ENCODE peak calls at places on chromosome 13, in four cellular contexts. One of them, this sample, is unnamed.

GRCh38 chr13:49494645-49495044 is 1.1 kb upstream of the PHF11 start:
- DNase-seq in activated CD4-positive, alpha-beta T cell treated with anti-CD3 and anti-CD28 coated beads, Interleukin-2, amount 50 U/mL, for 24 hours: no peak
- DNase-seq in stimulated activated CD8-positive, alpha-beta memory T cell treated with anti-CD3 and anti-CD28 coated beads, Interleukin-15, amount 100 ng/mL, for 4 hours: no peak
- DNase-seq in HT1080: no peak
- DNase-seq in this sample: no peak

GRCh38 chr13:92387245-92387644 is 839.4 kb upstream of the GPC6 start:
- DNase-seq in stimulated activated CD8-positive, alpha-beta memory T cell treated with anti-CD3 and anti-CD28 coated beads, Interleukin-15, amount 100 ng/mL, for 4 hours: no peak
- DNase-seq in HT1080: no peak
- DNase-seq in activated CD4-positive, alpha-beta T cell treated with anti-CD3 and anti-CD28 coated beads, Interleukin-2, amount 50 U/mL, for 24 hours: no peak
- DNase-seq in this sample: no peak

GRCh38 chr13:75985132-75985531 is 349.0 kb downstream of the LMO7 start:
- DNase-seq in HT1080: no peak
- DNase-seq in activated CD4-positive, alpha-beta T cell treated with anti-CD3 and anti-CD28 coated beads, Interleukin-2, amount 50 U/mL, for 24 hours: no peak
- DNase-seq in stimulated activated CD8-positive, alpha-beta memory T cell treated with anti-CD3 and anti-CD28 coated beads, Interleukin-15, amount 100 ng/mL, for 4 hours: no peak
- DNase-seq in this sample: no peak

GRCh38 chr13:32037471-32037870 is 5.9 kb downstream of the FRY start:
- DNase-seq in activated CD4-positive, alpha-beta T cell treated with anti-CD3 and anti-CD28 coated beads, Interleukin-2, amount 50 U/mL, for 24 hours: no peak
- DNase-seq in stimulated activated CD8-positive, alpha-beta memory T cell treated with anti-CD3 and anti-CD28 coated beads, Interleukin-15, amount 100 ng/mL, for 4 hours: no peak
- DNase-seq in HT1080: no peak
- DNase-seq in this sample: no peak

GRCh38 chr13:67223024-67223423 is 7.1 kb downstream of the PCDH9 start:
- DNase-seq in activated CD4-positive, alpha-beta T cell treated with anti-CD3 and anti-CD28 coated beads, Interleukin-2, amount 50 U/mL, for 24 hours: no peak
- DNase-seq in HT1080: no peak
- DNase-seq in stimulated activated CD8-positive, alpha-beta memory T cell treated with anti-CD3 and anti-CD28 coated beads, Interleukin-15, amount 100 ng/mL, for 4 hours: no peak
- DNase-seq in this sample: no peak

GRCh38 chr13:24151864-24152263 is 8.7 kb upstream of the SPATA13 start:
- DNase-seq in stimulated activated CD8-positive, alpha-beta memory T cell treated with anti-CD3 and anti-CD28 coated beads, Interleukin-15, amount 100 ng/mL, for 4 hours: no peak
- DNase-seq in activated CD4-positive, alpha-beta T cell treated with anti-CD3 and anti-CD28 coated beads, Interleukin-2, amount 50 U/mL, for 24 hours: no peak
- DNase-seq in HT1080: no peak
- DNase-seq in this sample: no peak

GRCh38 chr13:86051134-86052103 is 252.2 kb upstream of the SLITRK6 start:
- DNase-seq in activated CD4-positive, alpha-beta T cell treated with anti-CD3 and anti-CD28 coated beads, Interleukin-2, amount 50 U/mL, for 24 hours: no peak
- DNase-seq in stimulated activated CD8-positive, alpha-beta memory T cell treated with anti-CD3 and anti-CD28 coated beads, Interleukin-15, amount 100 ng/mL, for 4 hours: no peak
- DNase-seq in HT1080: peak; percentile 47
- DNase-seq in this sample: peak; percentile 21

GRCh38 chr13:109314101-109314500 is 472.3 kb downstream of the IRS2 start:
- DNase-seq in activated CD4-positive, alpha-beta T cell treated with anti-CD3 and anti-CD28 coated beads, Interleukin-2, amount 50 U/mL, for 24 hours: no peak
- DNase-seq in stimulated activated CD8-positive, alpha-beta memory T cell treated with anti-CD3 and anti-CD28 coated beads, Interleukin-15, amount 100 ng/mL, for 4 hours: no peak
- DNase-seq in HT1080: no peak
- DNase-seq in this sample: no peak

GRCh38 chr13:28796938-28797257 is 23.2 kb upstream of the MTUS2 start:
- DNase-seq in stimulated activated CD8-positive, alpha-beta memory T cell treated with anti-CD3 and anti-CD28 coated beads, Interleukin-15, amount 100 ng/mL, for 4 hours: no peak
- DNase-seq in activated CD4-positive, alpha-beta T cell treated with anti-CD3 and anti-CD28 coated beads, Interleukin-2, amount 50 U/mL, for 24 hours: no peak
- DNase-seq in HT1080: no peak
- DNase-seq in this sample: no peak

GRCh38 chr13:93922063-93922462 is 557.4 kb downstream of the DCT start:
- DNase-seq in stimulated activated CD8-positive, alpha-beta memory T cell treated with anti-CD3 and anti-CD28 coated beads, Interleukin-15, amount 100 ng/mL, for 4 hours: no peak
- DNase-seq in activated CD4-positive, alpha-beta T cell treated with anti-CD3 and anti-CD28 coated beads, Interleukin-2, amount 50 U/mL, for 24 hours: no peak
- DNase-seq in HT1080: no peak
- DNase-seq in this sample: no peak

GRCh38 chr13:34748078-34748477 is 194.0 kb upstream of the NBEA start:
- DNase-seq in HT1080: peak; percentile 14
- DNase-seq in stimulated activated CD8-positive, alpha-beta memory T cell treated with anti-CD3 and anti-CD28 coated beads, Interleukin-15, amount 100 ng/mL, for 4 hours: no peak
- DNase-seq in activated CD4-positive, alpha-beta T cell treated with anti-CD3 and anti-CD28 coated beads, Interleukin-2, amount 50 U/mL, for 24 hours: no peak
- DNase-seq in this sample: no peak

GRCh38 chr13:85798999-85799646 is at the start of gene SLITRK6:
- DNase-seq in activated CD4-positive, alpha-beta T cell treated with anti-CD3 and anti-CD28 coated beads, Interleukin-2, amount 50 U/mL, for 24 hours: no peak
- DNase-seq in HT1080: peak; percentile 73
- DNase-seq in stimulated activated CD8-positive, alpha-beta memory T cell treated with anti-CD3 and anti-CD28 coated beads, Interleukin-15, amount 100 ng/mL, for 4 hours: no peak
- DNase-seq in this sample: peak; percentile 94

GRCh38 chr13:48818495-48818961 is 157.2 kb upstream of the FNDC3A start:
- DNase-seq in HT1080: peak; percentile 94
- DNase-seq in stimulated activated CD8-positive, alpha-beta memory T cell treated with anti-CD3 and anti-CD28 coated beads, Interleukin-15, amount 100 ng/mL, for 4 hours: no peak
- DNase-seq in activated CD4-positive, alpha-beta T cell treated with anti-CD3 and anti-CD28 coated beads, Interleukin-2, amount 50 U/mL, for 24 hours: no peak
- DNase-seq in this sample: peak; percentile 87

GRCh38 chr13:77740931-77741586 is 43.6 kb downstream of the SLAIN1 start:
- DNase-seq in HT1080: no peak
- DNase-seq in activated CD4-positive, alpha-beta T cell treated with anti-CD3 and anti-CD28 coated beads, Interleukin-2, amount 50 U/mL, for 24 hours: no peak
- DNase-seq in stimulated activated CD8-positive, alpha-beta memory T cell treated with anti-CD3 and anti-CD28 coated beads, Interleukin-15, amount 100 ng/mL, for 4 hours: no peak
- DNase-seq in this sample: no peak

GRCh38 chr13:42539670-42540069 is 34.3 kb upstream of the TNFSF11 start:
- DNase-seq in stimulated activated CD8-positive, alpha-beta memory T cell treated with anti-CD3 and anti-CD28 coated beads, Interleukin-15, amount 100 ng/mL, for 4 hours: no peak
- DNase-seq in HT1080: peak; percentile 82
- DNase-seq in activated CD4-positive, alpha-beta T cell treated with anti-CD3 and anti-CD28 coated beads, Interleukin-2, amount 50 U/mL, for 24 hours: no peak
- DNase-seq in this sample: peak; percentile 59

GRCh38 chr13:54972838-54973237 is 1944.2 kb downstream of the OLFM4 start:
- DNase-seq in activated CD4-positive, alpha-beta T cell treated with anti-CD3 and anti-CD28 coated beads, Interleukin-2, amount 50 U/mL, for 24 hours: no peak
- DNase-seq in stimulated activated CD8-positive, alpha-beta memory T cell treated with anti-CD3 and anti-CD28 coated beads, Interleukin-15, amount 100 ng/mL, for 4 hours: no peak
- DNase-seq in HT1080: no peak
- DNase-seq in this sample: no peak

GRCh38 chr13:40494513-40494912 is 171.9 kb downstream of the FOXO1 start:
- DNase-seq in activated CD4-positive, alpha-beta T cell treated with anti-CD3 and anti-CD28 coated beads, Interleukin-2, amount 50 U/mL, for 24 hours: no peak
- DNase-seq in HT1080: no peak
- DNase-seq in stimulated activated CD8-positive, alpha-beta memory T cell treated with anti-CD3 and anti-CD28 coated beads, Interleukin-15, amount 100 ng/mL, for 4 hours: no peak
- DNase-seq in this sample: no peak

GRCh38 chr13:39415003-39415402 is 188.0 kb downstream of the LHFPL6 start:
- DNase-seq in HT1080: no peak
- DNase-seq in stimulated activated CD8-positive, alpha-beta memory T cell treated with anti-CD3 and anti-CD28 coated beads, Interleukin-15, amount 100 ng/mL, for 4 hours: no peak
- DNase-seq in activated CD4-positive, alpha-beta T cell treated with anti-CD3 and anti-CD28 coated beads, Interleukin-2, amount 50 U/mL, for 24 hours: no peak
- DNase-seq in this sample: no peak

GRCh38 chr13:110856941-110857835 is 57.7 kb downstream of the ANKRD10 start:
- DNase-seq in stimulated activated CD8-positive, alpha-beta memory T cell treated with anti-CD3 and anti-CD28 coated beads, Interleukin-15, amount 100 ng/mL, for 4 hours: no peak
- DNase-seq in activated CD4-positive, alpha-beta T cell treated with anti-CD3 and anti-CD28 coated beads, Interleukin-2, amount 50 U/mL, for 24 hours: no peak
- DNase-seq in HT1080: no peak
- DNase-seq in this sample: no peak

GRCh38 chr13:44718467-44718866 is 142.3 kb upstream of the TSC22D1 start:
- DNase-seq in stimulated activated CD8-positive, alpha-beta memory T cell treated with anti-CD3 and anti-CD28 coated beads, Interleukin-15, amount 100 ng/mL, for 4 hours: no peak
- DNase-seq in HT1080: no peak
- DNase-seq in activated CD4-positive, alpha-beta T cell treated with anti-CD3 and anti-CD28 coated beads, Interleukin-2, amount 50 U/mL, for 24 hours: no peak
- DNase-seq in this sample: no peak

GRCh38 chr13:19685034-19685433 is 51.6 kb downstream of the MPHOSPH8 start:
- DNase-seq in stimulated activated CD8-positive, alpha-beta memory T cell treated with anti-CD3 and anti-CD28 coated beads, Interleukin-15, amount 100 ng/mL, for 4 hours: no peak
- DNase-seq in activated CD4-positive, alpha-beta T cell treated with anti-CD3 and anti-CD28 coated beads, Interleukin-2, amount 50 U/mL, for 24 hours: no peak
- DNase-seq in HT1080: no peak
- DNase-seq in this sample: no peak

GRCh38 chr13:23955064-23955463 is 57.8 kb upstream of the C1QTNF9B start:
- DNase-seq in stimulated activated CD8-positive, alpha-beta memory T cell treated with anti-CD3 and anti-CD28 coated beads, Interleukin-15, amount 100 ng/mL, for 4 hours: no peak
- DNase-seq in HT1080: no peak
- DNase-seq in activated CD4-positive, alpha-beta T cell treated with anti-CD3 and anti-CD28 coated beads, Interleukin-2, amount 50 U/mL, for 24 hours: no peak
- DNase-seq in this sample: no peak

GRCh38 chr13:99086149-99086868 is 108.4 kb upstream of the DOCK9 start:
- DNase-seq in stimulated activated CD8-positive, alpha-beta memory T cell treated with anti-CD3 and anti-CD28 coated beads, Interleukin-15, amount 100 ng/mL, for 4 hours: peak; percentile 58
- DNase-seq in HT1080: peak; percentile 44
- DNase-seq in activated CD4-positive, alpha-beta T cell treated with anti-CD3 and anti-CD28 coated beads, Interleukin-2, amount 50 U/mL, for 24 hours: peak; percentile 40
- DNase-seq in this sample: peak; percentile 64

GRCh38 chr13:35478384-35479222 is 2.1 kb upstream of the MAB21L1 start:
- DNase-seq in stimulated activated CD8-positive, alpha-beta memory T cell treated with anti-CD3 and anti-CD28 coated beads, Interleukin-15, amount 100 ng/mL, for 4 hours: no peak
- DNase-seq in HT1080: no peak
- DNase-seq in activated CD4-positive, alpha-beta T cell treated with anti-CD3 and anti-CD28 coated beads, Interleukin-2, amount 50 U/mL, for 24 hours: no peak
- DNase-seq in this sample: no peak

GRCh38 chr13:109630281-109630680 is 156.1 kb downstream of the IRS2 start:
- DNase-seq in activated CD4-positive, alpha-beta T cell treated with anti-CD3 and anti-CD28 coated beads, Interleukin-2, amount 50 U/mL, for 24 hours: no peak
- DNase-seq in HT1080: no peak
- DNase-seq in stimulated activated CD8-positive, alpha-beta memory T cell treated with anti-CD3 and anti-CD28 coated beads, Interleukin-15, amount 100 ng/mL, for 4 hours: no peak
- DNase-seq in this sample: peak; percentile 62

GRCh38 chr13:21898990-21899389 is 228.1 kb downstream of the FGF9 start:
- DNase-seq in activated CD4-positive, alpha-beta T cell treated with anti-CD3 and anti-CD28 coated beads, Interleukin-2, amount 50 U/mL, for 24 hours: no peak
- DNase-seq in stimulated activated CD8-positive, alpha-beta memory T cell treated with anti-CD3 and anti-CD28 coated beads, Interleukin-15, amount 100 ng/mL, for 4 hours: no peak
- DNase-seq in HT1080: no peak
- DNase-seq in this sample: no peak

GRCh38 chr13:95564091-95564490 is 11.6 kb downstream of the CLDN10 start:
- DNase-seq in HT1080: peak; percentile 28
- DNase-seq in stimulated activated CD8-positive, alpha-beta memory T cell treated with anti-CD3 and anti-CD28 coated beads, Interleukin-15, amount 100 ng/mL, for 4 hours: no peak
- DNase-seq in activated CD4-positive, alpha-beta T cell treated with anti-CD3 and anti-CD28 coated beads, Interleukin-2, amount 50 U/mL, for 24 hours: no peak
- DNase-seq in this sample: no peak

GRCh38 chr13:62210951-62211350 is 795.3 kb upstream of the PCDH20 start:
- DNase-seq in stimulated activated CD8-positive, alpha-beta memory T cell treated with anti-CD3 and anti-CD28 coated beads, Interleukin-15, amount 100 ng/mL, for 4 hours: no peak
- DNase-seq in HT1080: no peak
- DNase-seq in activated CD4-positive, alpha-beta T cell treated with anti-CD3 and anti-CD28 coated beads, Interleukin-2, amount 50 U/mL, for 24 hours: no peak
- DNase-seq in this sample: no peak

GRCh38 chr13:50365683-50366391 is 350.6 kb downstream of the KCNRG start:
- DNase-seq in stimulated activated CD8-positive, alpha-beta memory T cell treated with anti-CD3 and anti-CD28 coated beads, Interleukin-15, amount 100 ng/mL, for 4 hours: peak; percentile 30
- DNase-seq in HT1080: peak; percentile 61
- DNase-seq in activated CD4-positive, alpha-beta T cell treated with anti-CD3 and anti-CD28 coated beads, Interleukin-2, amount 50 U/mL, for 24 hours: peak; percentile 60
- DNase-seq in this sample: peak; percentile 71

GRCh38 chr13:90103099-90103784 is 1244.2 kb upstream of the MIR17HG start:
- DNase-seq in stimulated activated CD8-positive, alpha-beta memory T cell treated with anti-CD3 and anti-CD28 coated beads, Interleukin-15, amount 100 ng/mL, for 4 hours: no peak
- DNase-seq in activated CD4-positive, alpha-beta T cell treated with anti-CD3 and anti-CD28 coated beads, Interleukin-2, amount 50 U/mL, for 24 hours: no peak
- DNase-seq in HT1080: no peak
- DNase-seq in this sample: no peak

GRCh38 chr13:39023761-39024160 is 14.1 kb downstream of the PROSER1 start:
- DNase-seq in HT1080: no peak
- DNase-seq in activated CD4-positive, alpha-beta T cell treated with anti-CD3 and anti-CD28 coated beads, Interleukin-2, amount 50 U/mL, for 24 hours: no peak
- DNase-seq in stimulated activated CD8-positive, alpha-beta memory T cell treated with anti-CD3 and anti-CD28 coated beads, Interleukin-15, amount 100 ng/mL, for 4 hours: no peak
- DNase-seq in this sample: peak; percentile 16

GRCh38 chr13:102774210-102774560 is 599 bp upstream of the TEX30 start:
- DNase-seq in HT1080: no peak
- DNase-seq in stimulated activated CD8-positive, alpha-beta memory T cell treated with anti-CD3 and anti-CD28 coated beads, Interleukin-15, amount 100 ng/mL, for 4 hours: no peak
- DNase-seq in activated CD4-positive, alpha-beta T cell treated with anti-CD3 and anti-CD28 coated beads, Interleukin-2, amount 50 U/mL, for 24 hours: no peak
- DNase-seq in this sample: no peak

GRCh38 chr13:32073180-32073864 is 41.7 kb downstream of the FRY start:
- DNase-seq in activated CD4-positive, alpha-beta T cell treated with anti-CD3 and anti-CD28 coated beads, Interleukin-2, amount 50 U/mL, for 24 hours: no peak
- DNase-seq in HT1080: no peak
- DNase-seq in stimulated activated CD8-positive, alpha-beta memory T cell treated with anti-CD3 and anti-CD28 coated beads, Interleukin-15, amount 100 ng/mL, for 4 hours: no peak
- DNase-seq in this sample: no peak

GRCh38 chr13:49502954-49503353 is 7.2 kb downstream of the PHF11 start:
- DNase-seq in stimulated activated CD8-positive, alpha-beta memory T cell treated with anti-CD3 and anti-CD28 coated beads, Interleukin-15, amount 100 ng/mL, for 4 hours: no peak
- DNase-seq in HT1080: no peak
- DNase-seq in activated CD4-positive, alpha-beta T cell treated with anti-CD3 and anti-CD28 coated beads, Interleukin-2, amount 50 U/mL, for 24 hours: no peak
- DNase-seq in this sample: no peak

GRCh38 chr13:79475569-79475968 is 5.4 kb upstream of the NDFIP2 start:
- DNase-seq in activated CD4-positive, alpha-beta T cell treated with anti-CD3 and anti-CD28 coated beads, Interleukin-2, amount 50 U/mL, for 24 hours: no peak
- DNase-seq in stimulated activated CD8-positive, alpha-beta memory T cell treated with anti-CD3 and anti-CD28 coated beads, Interleukin-15, amount 100 ng/mL, for 4 hours: no peak
- DNase-seq in HT1080: no peak
- DNase-seq in this sample: no peak

GRCh38 chr13:24625324-24625723 is 54.9 kb upstream of the ATP12A start:
- DNase-seq in activated CD4-positive, alpha-beta T cell treated with anti-CD3 and anti-CD28 coated beads, Interleukin-2, amount 50 U/mL, for 24 hours: no peak
- DNase-seq in stimulated activated CD8-positive, alpha-beta memory T cell treated with anti-CD3 and anti-CD28 coated beads, Interleukin-15, amount 100 ng/mL, for 4 hours: no peak
- DNase-seq in HT1080: no peak
- DNase-seq in this sample: no peak

GRCh38 chr13:102555914-102556553 is 40.8 kb upstream of the TPP2 start:
- DNase-seq in activated CD4-positive, alpha-beta T cell treated with anti-CD3 and anti-CD28 coated beads, Interleukin-2, amount 50 U/mL, for 24 hours: no peak
- DNase-seq in stimulated activated CD8-positive, alpha-beta memory T cell treated with anti-CD3 and anti-CD28 coated beads, Interleukin-15, amount 100 ng/mL, for 4 hours: no peak
- DNase-seq in HT1080: peak; percentile 63
- DNase-seq in this sample: peak; percentile 59

GRCh38 chr13:39876258-39876657 is 220.8 kb downstream of the COG6 start:
- DNase-seq in HT1080: peak; percentile 87
- DNase-seq in activated CD4-positive, alpha-beta T cell treated with anti-CD3 and anti-CD28 coated beads, Interleukin-2, amount 50 U/mL, for 24 hours: no peak
- DNase-seq in stimulated activated CD8-positive, alpha-beta memory T cell treated with anti-CD3 and anti-CD28 coated beads, Interleukin-15, amount 100 ng/mL, for 4 hours: no peak
- DNase-seq in this sample: peak; percentile 91

GRCh38 chr13:40348096-40348679 is 318.3 kb downstream of the FOXO1 start:
- DNase-seq in activated CD4-positive, alpha-beta T cell treated with anti-CD3 and anti-CD28 coated beads, Interleukin-2, amount 50 U/mL, for 24 hours: no peak
- DNase-seq in stimulated activated CD8-positive, alpha-beta memory T cell treated with anti-CD3 and anti-CD28 coated beads, Interleukin-15, amount 100 ng/mL, for 4 hours: no peak
- DNase-seq in HT1080: no peak
- DNase-seq in this sample: no peak

GRCh38 chr13:95745289-95745688 is 68.3 kb downstream of the DNAJC3 start:
- DNase-seq in HT1080: no peak
- DNase-seq in stimulated activated CD8-positive, alpha-beta memory T cell treated with anti-CD3 and anti-CD28 coated beads, Interleukin-15, amount 100 ng/mL, for 4 hours: no peak
- DNase-seq in activated CD4-positive, alpha-beta T cell treated with anti-CD3 and anti-CD28 coated beads, Interleukin-2, amount 50 U/mL, for 24 hours: no peak
- DNase-seq in this sample: no peak